ENCODE peak calls at places on chromosomes 11 and 22, in five cellular contexts. One of them, this sample, is unnamed.
A peak's percentile ranks its signal among the peaks of the same experiment; 100 is the strongest.

GRCh38 chr11:125170406-125171031 is 6.0 kb downstream of the PKNOX2 start:
- DNase-seq in HCT116: no peak
- DNase-seq in mesenchymal stem cell: peak; percentile 57
- DNase-seq in neuronal stem cell: no peak
- DNase-seq in K562: peak; percentile 37
- DNase-seq in this sample: peak; percentile 86

GRCh38 chr11:70539360-70540095 is 141.2 kb downstream of the CTTN start:
- DNase-seq in HCT116: no peak
- DNase-seq in neuronal stem cell: no peak
- DNase-seq in K562: no peak
- DNase-seq in mesenchymal stem cell: no peak
- DNase-seq in this sample: peak; percentile 44

GRCh38 chr11:73779084-73779902 is 8.4 kb upstream of the MRPL48 start:
- DNase-seq in HCT116: peak; percentile 97
- DNase-seq in mesenchymal stem cell: peak; percentile 99
- DNase-seq in neuronal stem cell: peak; percentile 98
- DNase-seq in K562: peak; percentile 99
- DNase-seq in this sample: peak; percentile 99

GRCh38 chr22:24033731-24034130 is 22.6 kb downstream of the CABIN1 start:
- DNase-seq in neuronal stem cell: no peak
- DNase-seq in K562: no peak
- DNase-seq in mesenchymal stem cell: no peak
- DNase-seq in HCT116: no peak
- DNase-seq in this sample: no peak

GRCh38 chr11:19472679-19473078 is 231.9 kb upstream of the E2F8 start:
- DNase-seq in K562: no peak
- DNase-seq in neuronal stem cell: no peak
- DNase-seq in mesenchymal stem cell: no peak
- DNase-seq in HCT116: no peak
- DNase-seq in this sample: no peak

GRCh38 chr11:27018902-27019544 is 21.6 kb upstream of the BBOX1 start:
- DNase-seq in HCT116: no peak
- DNase-seq in neuronal stem cell: no peak
- DNase-seq in mesenchymal stem cell: peak; percentile 28
- DNase-seq in K562: no peak
- DNase-seq in this sample: no peak

GRCh38 chr11:86492370-86493030 is 117.8 kb downstream of the CCDC81 start:
- DNase-seq in mesenchymal stem cell: no peak
- DNase-seq in K562: no peak
- DNase-seq in HCT116: no peak
- DNase-seq in neuronal stem cell: no peak
- DNase-seq in this sample: no peak

GRCh38 chr22:31944700-31945477 is 554 bp downstream of the YWHAH start:
- DNase-seq in K562: peak; percentile 65
- DNase-seq in HCT116: no peak
- DNase-seq in mesenchymal stem cell: peak; percentile 32
- DNase-seq in neuronal stem cell: peak; percentile 17
- DNase-seq in this sample: peak; percentile 89

GRCh38 chr11:94730153-94730552 is 38.0 kb upstream of the AMOTL1 start:
- DNase-seq in K562: no peak
- DNase-seq in mesenchymal stem cell: no peak
- DNase-seq in HCT116: no peak
- DNase-seq in neuronal stem cell: no peak
- DNase-seq in this sample: no peak

GRCh38 chr11:123235117-123235686 is 40.2 kb upstream of the CLMP start:
- DNase-seq in K562: peak; percentile 69
- DNase-seq in mesenchymal stem cell: no peak
- DNase-seq in HCT116: peak; percentile 38
- DNase-seq in neuronal stem cell: no peak
- DNase-seq in this sample: peak; percentile 82

GRCh38 chr11:77665240-77665965 is 27.8 kb upstream of the CLNS1A start:
- DNase-seq in neuronal stem cell: no peak
- DNase-seq in mesenchymal stem cell: no peak
- DNase-seq in K562: no peak
- DNase-seq in HCT116: no peak
- DNase-seq in this sample: no peak

GRCh38 chr11:46367244-46367915 is 14.1 kb upstream of the MDK start:
- DNase-seq in neuronal stem cell: no peak
- DNase-seq in K562: peak; percentile 83
- DNase-seq in mesenchymal stem cell: peak; percentile 58
- DNase-seq in HCT116: no peak
- DNase-seq in this sample: peak; percentile 80

GRCh38 chr11:74010306-74010981 is 1.6 kb upstream of the UCP3 start:
- DNase-seq in K562: peak; percentile 77
- DNase-seq in mesenchymal stem cell: no peak
- DNase-seq in HCT116: no peak
- DNase-seq in neuronal stem cell: no peak
- DNase-seq in this sample: no peak

GRCh38 chr11:117126223-117126965 is 17.7 kb upstream of the PAFAH1B2 start:
- DNase-seq in K562: no peak
- DNase-seq in HCT116: no peak
- DNase-seq in mesenchymal stem cell: no peak
- DNase-seq in neuronal stem cell: no peak
- DNase-seq in this sample: no peak

GRCh38 chr11:9276571-9276970 is 11.4 kb upstream of the DENND5A start:
- DNase-seq in mesenchymal stem cell: no peak
- DNase-seq in K562: peak; percentile 28
- DNase-seq in HCT116: no peak
- DNase-seq in neuronal stem cell: no peak
- DNase-seq in this sample: no peak

DNA sequence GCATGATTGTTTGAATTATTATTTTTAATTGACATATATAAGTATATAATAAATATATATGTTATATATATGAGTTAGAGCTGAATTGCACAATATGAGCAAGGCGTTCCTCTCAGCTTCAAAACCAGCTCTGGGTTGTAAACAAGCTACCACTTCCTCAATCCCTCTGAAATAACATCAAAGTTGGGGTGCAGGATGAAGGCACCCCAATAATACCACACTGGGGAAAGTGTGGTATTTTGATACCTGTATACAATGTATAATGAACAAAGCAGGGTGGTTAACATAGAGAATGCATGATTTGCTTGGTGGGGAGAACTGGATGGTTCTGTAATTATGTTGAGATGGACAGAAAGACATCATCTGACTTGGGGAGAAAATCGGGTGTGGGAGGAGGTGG is 1.7 kb upstream of the SORL1 start:
- DNase-seq in mesenchymal stem cell: no peak
- DNase-seq in K562: no peak
- DNase-seq in neuronal stem cell: no peak
- DNase-seq in HCT116: no peak
- DNase-seq in this sample: no peak
- H3K9ac ChIP-seq in mesenchymal stem cell: no peak overlapping the region
- H3K9ac ChIP-seq in K562: no peak overlapping the region
- H3K9ac ChIP-seq in neuronal stem cell: no peak overlapping the region
- H3K9ac ChIP-seq in HCT116: no peak overlapping the region
- H3K9ac ChIP-seq in this sample: no peak overlapping the region

GRCh38 chr11:1260023-1260501 is 37.2 kb downstream of the MUC5B start:
- DNase-seq in mesenchymal stem cell: peak; percentile 10
- DNase-seq in HCT116: peak; percentile 42
- DNase-seq in neuronal stem cell: no peak
- DNase-seq in K562: peak; percentile 73
- DNase-seq in this sample: peak; percentile 74
- H3K4me3 ChIP-seq in mesenchymal stem cell: no peak overlapping the region
- H3K4me3 ChIP-seq in HCT116: no peak overlapping the region
- H3K4me3 ChIP-seq in neuronal stem cell: no peak overlapping the region
- H3K4me3 ChIP-seq in K562: no peak overlapping the region
- H3K4me3 ChIP-seq in this sample: no peak overlapping the region

GRCh38 chr22:30609260-30610185 is 2.5 kb downstream of the TCN2 start:
- DNase-seq in HCT116: no peak
- DNase-seq in K562: peak; percentile 87
- DNase-seq in neuronal stem cell: no peak
- DNase-seq in mesenchymal stem cell: peak; percentile 94
- DNase-seq in this sample: no peak
- H3K9ac ChIP-seq in HCT116: peak overlapping the region; percentile 36
- H3K9ac ChIP-seq in K562: peak overlapping the region; percentile 63
- H3K9ac ChIP-seq in neuronal stem cell: no peak overlapping the region
- H3K9ac ChIP-seq in mesenchymal stem cell: peak overlapping the region; percentile 62
- H3K9ac ChIP-seq in this sample: no peak overlapping the region

DNA sequence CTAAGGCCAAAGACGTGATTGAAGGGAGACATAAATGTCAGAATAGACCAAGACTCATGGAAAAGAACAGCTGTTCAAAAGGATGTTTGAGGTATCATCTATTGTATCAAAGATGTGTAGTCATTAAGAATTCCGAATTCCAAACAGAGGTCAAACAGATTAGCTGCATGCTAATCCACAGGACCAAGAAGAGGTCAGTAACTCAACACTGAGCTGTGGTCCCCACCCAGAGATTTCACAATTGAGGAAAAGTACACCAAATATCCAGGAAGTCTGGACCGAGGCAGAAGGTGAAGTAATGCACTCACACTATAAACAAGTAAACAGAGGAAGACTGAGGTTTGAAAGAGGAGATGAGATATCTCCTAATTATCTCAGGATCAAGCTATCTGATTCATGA is 29.6 kb upstream of the OR5P2 start:
- DNase-seq in HCT116: no peak
- DNase-seq in K562: no peak
- DNase-seq in neuronal stem cell: no peak
- DNase-seq in mesenchymal stem cell: no peak
- DNase-seq in this sample: no peak
- H3K4me3 ChIP-seq in HCT116: no peak overlapping the region
- H3K4me3 ChIP-seq in K562: no peak overlapping the region
- H3K4me3 ChIP-seq in neuronal stem cell: no peak overlapping the region
- H3K4me3 ChIP-seq in mesenchymal stem cell: no peak overlapping the region
- H3K4me3 ChIP-seq in this sample: no peak overlapping the region

GRCh38 chr22:44685384-44686056 is 16.5 kb upstream of the PRR5 start:
- DNase-seq in K562: peak; percentile 79
- DNase-seq in neuronal stem cell: no peak
- DNase-seq in mesenchymal stem cell: peak; percentile 73
- DNase-seq in HCT116: peak; percentile 35
- DNase-seq in this sample: no peak
- H3K9ac ChIP-seq in K562: no peak overlapping the region
- H3K9ac ChIP-seq in neuronal stem cell: peak overlapping the region; percentile 37
- H3K9ac ChIP-seq in mesenchymal stem cell: peak overlapping the region; percentile 73
- H3K9ac ChIP-seq in HCT116: peak overlapping the region; percentile 41
- H3K9ac ChIP-seq in this sample: no peak overlapping the region

GRCh38 chr11:34165121-34165520 is 59.7 kb downstream of the NAT10 start:
- DNase-seq in mesenchymal stem cell: no peak
- DNase-seq in HCT116: no peak
- DNase-seq in K562: no peak
- DNase-seq in neuronal stem cell: no peak
- DNase-seq in this sample: peak; percentile 64

GRCh38 chr11:34166806-34167740 is 61.6 kb downstream of the NAT10 start:
- DNase-seq in HCT116: no peak
- DNase-seq in K562: no peak
- DNase-seq in mesenchymal stem cell: no peak
- DNase-seq in neuronal stem cell: no peak
- DNase-seq in this sample: peak; percentile 54

GRCh38 chr11:34168642-34169051 is 63.2 kb downstream of the NAT10 start:
- DNase-seq in mesenchymal stem cell: peak; percentile 25
- DNase-seq in neuronal stem cell: no peak
- DNase-seq in HCT116: no peak
- DNase-seq in K562: no peak
- DNase-seq in this sample: peak; percentile 43

GRCh38 chr11:34167961-34168360 is 62.5 kb downstream of the NAT10 start:
- DNase-seq in K562: no peak
- DNase-seq in HCT116: no peak
- DNase-seq in mesenchymal stem cell: no peak
- DNase-seq in neuronal stem cell: no peak
- DNase-seq in this sample: peak; percentile 66

GRCh38 chr11:34165786-34166557 is 60.5 kb downstream of the NAT10 start:
- DNase-seq in K562: peak; percentile 17
- DNase-seq in HCT116: no peak
- DNase-seq in mesenchymal stem cell: no peak
- DNase-seq in neuronal stem cell: no peak
- DNase-seq in this sample: peak; percentile 44
- H3K4me3 ChIP-seq in K562: no peak overlapping the region
- H3K4me3 ChIP-seq in HCT116: no peak overlapping the region
- H3K4me3 ChIP-seq in mesenchymal stem cell: no peak overlapping the region
- H3K4me3 ChIP-seq in neuronal stem cell: no peak overlapping the region
- H3K4me3 ChIP-seq in this sample: no peak overlapping the region

GRCh38 chr11:737366-737765 is 9.9 kb upstream of the TALDO1 start:
- DNase-seq in HCT116: no peak
- DNase-seq in neuronal stem cell: no peak
- DNase-seq in K562: no peak
- DNase-seq in mesenchymal stem cell: no peak
- DNase-seq in this sample: no peak
- H3K9ac ChIP-seq in HCT116: no peak overlapping the region
- H3K9ac ChIP-seq in neuronal stem cell: no peak overlapping the region
- H3K9ac ChIP-seq in K562: peak overlapping the region; percentile 36
- H3K9ac ChIP-seq in mesenchymal stem cell: no peak overlapping the region
- H3K9ac ChIP-seq in this sample: no peak overlapping the region

DNA sequence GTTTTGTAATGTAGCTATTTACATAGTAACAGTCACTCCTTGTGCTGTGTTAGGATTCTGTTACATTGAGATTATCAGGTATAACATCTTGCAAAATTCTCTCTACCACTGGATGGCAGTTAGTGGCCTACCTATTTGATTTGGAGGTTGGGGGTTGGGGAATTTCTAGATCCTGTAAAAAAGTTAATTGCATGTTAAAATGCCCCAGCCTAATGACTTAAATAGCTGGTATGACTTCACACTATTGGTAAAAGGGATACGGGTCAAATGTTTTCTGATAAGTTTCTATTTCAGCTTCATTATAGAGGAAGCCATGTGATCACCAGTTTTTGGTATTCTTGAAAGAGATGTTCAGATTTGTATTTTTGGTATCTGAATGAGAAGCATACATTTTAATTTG is 2.8 kb downstream of the GRK3 start:
- DNase-seq in neuronal stem cell: no peak
- DNase-seq in mesenchymal stem cell: no peak
- DNase-seq in K562: peak; percentile 17
- DNase-seq in HCT116: no peak
- DNase-seq in this sample: no peak
- H3K4me3 ChIP-seq in neuronal stem cell: no peak overlapping the region
- H3K4me3 ChIP-seq in mesenchymal stem cell: no peak overlapping the region
- H3K4me3 ChIP-seq in K562: no peak overlapping the region
- H3K4me3 ChIP-seq in HCT116: no peak overlapping the region
- H3K4me3 ChIP-seq in this sample: no peak overlapping the region

GRCh38 chr11:122045181-122045586 is 70.8 kb downstream of the BLID start:
- DNase-seq in neuronal stem cell: no peak
- DNase-seq in HCT116: no peak
- DNase-seq in mesenchymal stem cell: peak; percentile 86
- DNase-seq in K562: no peak
- DNase-seq in this sample: no peak

GRCh38 chr11:122042981-122043380 is 73.0 kb downstream of the BLID start:
- DNase-seq in K562: no peak
- DNase-seq in mesenchymal stem cell: peak; percentile 36
- DNase-seq in neuronal stem cell: no peak
- DNase-seq in HCT116: no peak
- DNase-seq in this sample: no peak

GRCh38 chr11:122046438-122046837 is 69.6 kb downstream of the BLID start:
- DNase-seq in K562: no peak
- DNase-seq in neuronal stem cell: no peak
- DNase-seq in mesenchymal stem cell: no peak
- DNase-seq in HCT116: no peak
- DNase-seq in this sample: no peak

GRCh38 chr11:122046846-122047245 is 69.2 kb downstream of the BLID start:
- DNase-seq in K562: no peak
- DNase-seq in mesenchymal stem cell: peak; percentile 53
- DNase-seq in HCT116: no peak
- DNase-seq in neuronal stem cell: no peak
- DNase-seq in this sample: no peak

DNA sequence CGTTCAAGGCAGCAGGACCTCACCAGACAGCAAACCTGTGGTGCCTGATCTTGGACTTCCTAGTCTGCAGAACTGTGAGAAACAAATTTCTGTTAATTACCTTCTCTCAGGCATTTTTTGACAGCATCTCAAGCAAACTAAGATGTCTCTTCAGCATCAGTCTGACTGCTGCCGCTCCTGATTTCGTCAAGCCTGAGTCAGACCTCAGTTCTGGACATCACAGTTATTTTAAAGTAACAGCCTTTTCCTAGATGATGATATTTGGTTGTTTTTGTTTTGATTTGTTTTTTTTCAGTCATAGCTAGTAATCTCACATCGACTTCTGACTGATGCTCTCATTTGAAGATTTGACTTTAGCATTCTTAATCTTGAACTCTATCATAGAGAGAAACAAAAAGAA is 71.9 kb downstream of the BLID start:
- DNase-seq in mesenchymal stem cell: no peak
- DNase-seq in neuronal stem cell: no peak
- DNase-seq in K562: no peak
- DNase-seq in HCT116: no peak
- DNase-seq in this sample: no peak
- H3K9ac ChIP-seq in mesenchymal stem cell: peak overlapping the region; percentile 13
- H3K9ac ChIP-seq in neuronal stem cell: no peak overlapping the region
- H3K9ac ChIP-seq in K562: no peak overlapping the region
- H3K9ac ChIP-seq in HCT116: no peak overlapping the region
- H3K9ac ChIP-seq in this sample: no peak overlapping the region

This sample was measured in kidney.